ENCODE peak calls at places on chromosomes 4 and X, in eight cellular contexts. D, C, L, A, F, N, K and P are unnamed samples.

GRCh38 chr4:153427363-153428071 is 38.6 kb upstream of the TMEM131L start:
- DNase-seq in N (no peak), L (no peak), K (peak), D (no peak), F (no peak), C (no peak), A (peak), P (no peak)

GRCh38 chrX:13283968-13284914 is 35.6 kb downstream of the ATXN3L start:
- DNase-seq in L (no peak), N (no peak), A (peak), D (no peak), F (no peak), K (peak), C (no peak), P (no peak)

GRCh38 chrX:2707334-2707760 is 16.3 kb downstream of the CD99 start:
- DNase-seq in A (peak), D (peak), C (peak), N (peak), K (peak), L (peak), F (peak), P (peak)

GRCh38 chr4:26273308-26273980 is 47.4 kb upstream of the RBPJ start:
- DNase-seq in A (no peak), D (peak), N (peak), L (no peak), F (no peak), C (no peak), K (no peak), P (no peak)

GRCh38 chr4:112321768-112322684 is 24.9 kb downstream of the ALPK1 start:
- DNase-seq in F (peak), L (peak), A (peak), C (peak), K (peak), D (peak), N (peak), P (peak)

GRCh38 chr4:138097912-138098600 is 144.1 kb downstream of the SLC7A11 start:
- DNase-seq in C (no peak), D (no peak), N (no peak), L (no peak), F (no peak), A (no peak), K (no peak), P (no peak)

GRCh38 chr4:109263721-109264120 is 38.7 kb downstream of the COL25A1 start:
- DNase-seq in A (no peak), L (no peak), K (no peak), F (no peak), N (no peak), D (no peak), C (no peak), P (no peak)

GRCh38 chrX:10296581-10296980 is 139.8 kb downstream of the CLCN4 start:
- DNase-seq in D (no peak), F (no peak), K (peak), L (no peak), A (peak), N (no peak), C (no peak), P (no peak)

GRCh38 chr4:136803430-136803829 is 728.9 kb downstream of the PCDH18 start:
- DNase-seq in K (no peak), D (no peak), F (no peak), L (no peak), A (no peak), N (no peak), C (no peak), P (no peak)

GRCh38 chrX:100648601-100649417 is 4.8 kb downstream of the SRPX2 start:
- DNase-seq in C (no peak), K (peak), D (peak), F (no peak), N (no peak), L (peak), A (peak), P (no peak)

GRCh38 chr4:26330946-26331345 is 10.1 kb downstream of the RBPJ start:
- DNase-seq in N (no peak), D (no peak), A (no peak), L (no peak), K (no peak), C (no peak), F (no peak), P (no peak)

GRCh38 chr4:3825530-3825929 is 59.3 kb downstream of the ADRA2C start:
- DNase-seq in A (no peak), N (no peak), C (no peak), K (no peak), L (no peak), D (no peak), F (no peak), P (no peak)

GRCh38 chr4:184396001-184396400 is 78.3 kb downstream of the IRF2 start:
- DNase-seq in N (no peak), K (no peak), C (no peak), F (no peak), D (no peak), A (no peak), L (no peak), P (peak)

GRCh38 chrX:2401201-2401589 is 99.6 kb downstream of the DHRSX start:
- DNase-seq in N (no peak), C (no peak), K (no peak), L (no peak), F (no peak), D (no peak), A (no peak), P (no peak)

GRCh38 chr4:88382621-88383020 is 4.0 kb downstream of the HERC6 start:
- DNase-seq in N (no peak), D (no peak), A (no peak), L (no peak), F (peak), C (peak), K (no peak), P (peak)

GRCh38 chrX:102958794-102959193 is 21.7 kb downstream of the RAB40AL start:
- DNase-seq in N (no peak), F (no peak), L (no peak), K (peak), A (no peak), D (no peak), C (no peak), P (no peak)

GRCh38 chr4:13642576-13642975 is 15.1 kb upstream of the BOD1L1 start:
- DNase-seq in C (no peak), N (no peak), D (peak), K (peak), F (no peak), L (no peak), A (peak), P (no peak)

DNA sequence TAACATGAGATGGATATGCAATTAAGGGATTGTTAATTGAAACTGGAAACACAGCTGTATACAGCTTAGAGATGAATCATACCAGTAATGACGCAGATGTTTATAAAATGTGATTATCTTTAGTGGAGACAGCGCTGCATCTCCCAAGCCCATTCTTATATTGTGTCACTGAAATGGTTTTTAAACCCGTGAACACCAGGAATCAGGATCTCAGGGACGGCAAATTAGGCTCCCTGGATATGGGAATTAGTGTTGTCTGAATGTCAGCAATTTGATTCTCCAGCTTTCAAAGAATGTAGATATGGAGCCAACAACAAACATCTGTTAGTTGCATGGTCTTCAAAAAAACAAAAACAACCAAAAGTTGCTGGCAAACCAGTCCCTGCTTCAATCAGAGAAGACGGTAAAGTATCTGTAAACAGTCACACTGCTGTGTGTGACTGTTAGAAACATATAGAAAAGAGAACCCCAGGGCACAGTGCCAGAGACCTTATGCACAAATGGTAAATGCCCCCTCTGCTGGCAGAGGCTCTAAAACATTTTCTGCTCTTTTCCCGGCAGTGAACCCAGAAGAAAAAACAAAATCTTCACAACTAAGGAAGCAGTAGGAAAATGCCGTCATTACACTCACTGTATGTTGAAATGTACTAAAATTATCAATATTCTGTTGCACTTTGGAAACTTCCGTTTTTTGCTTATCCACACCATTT is 351.9 kb upstream of the FTHL17 start:
- DNase-seq in L (peak), D (peak), K (peak), C (no peak), F (no peak), A (peak), N (no peak), P (no peak)
- TF ChIP-seq CTCF in L (no peak), D (no peak), K (no peak), C (no peak), F (no peak), A (peak), N (no peak), P (no peak)

GRCh38 chrX:55907968-55908607 is 190.5 kb downstream of the RRAGB start:
- DNase-seq in C (peak), D (peak), F (peak), L (peak), N (peak), A (peak), K (no peak), P (peak)
- TF ChIP-seq CTCF in C (peak), D (no peak), F (peak), L (peak), N (no peak), A (peak), K (no peak), P (peak)

DNA sequence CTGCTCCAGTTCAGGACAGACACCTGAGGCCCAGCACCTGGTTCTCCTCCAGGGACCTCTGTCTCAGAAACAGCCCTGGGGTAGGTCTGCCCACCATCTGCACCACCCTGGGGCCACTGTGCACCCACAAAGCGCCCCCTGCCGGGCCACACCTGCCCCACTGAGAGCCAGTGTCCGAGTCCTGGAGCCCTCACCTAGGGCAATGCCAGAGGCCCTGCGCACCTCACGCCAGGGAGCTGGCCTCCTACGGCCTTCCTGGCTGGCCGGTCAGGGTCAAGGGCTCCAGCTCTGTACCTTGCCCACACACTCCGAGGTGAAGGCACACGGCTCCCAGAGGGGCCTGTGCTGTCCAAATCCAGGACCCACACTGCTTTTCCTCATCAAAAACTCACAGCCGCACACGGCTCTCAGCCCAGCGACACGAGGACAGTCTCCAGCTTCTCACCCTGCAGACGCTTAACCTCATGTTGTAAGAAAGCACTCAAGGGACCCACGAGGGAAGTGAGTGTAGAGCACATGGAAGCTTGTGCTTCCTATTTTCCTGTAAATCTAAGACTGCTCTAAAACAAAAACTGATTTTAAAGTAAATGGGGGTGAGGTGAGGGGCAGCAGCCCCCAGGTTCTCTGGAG is 5.4 kb downstream of the CTBP1 start:
- DNase-seq in A (no peak), D (no peak), F (no peak), C (no peak), N (no peak), L (no peak), K (no peak), P (no peak)
- TF ChIP-seq CTCF in A (peak), D (no peak), F (no peak), C (no peak), N (no peak), L (no peak), K (no peak), P (no peak)

DNA sequence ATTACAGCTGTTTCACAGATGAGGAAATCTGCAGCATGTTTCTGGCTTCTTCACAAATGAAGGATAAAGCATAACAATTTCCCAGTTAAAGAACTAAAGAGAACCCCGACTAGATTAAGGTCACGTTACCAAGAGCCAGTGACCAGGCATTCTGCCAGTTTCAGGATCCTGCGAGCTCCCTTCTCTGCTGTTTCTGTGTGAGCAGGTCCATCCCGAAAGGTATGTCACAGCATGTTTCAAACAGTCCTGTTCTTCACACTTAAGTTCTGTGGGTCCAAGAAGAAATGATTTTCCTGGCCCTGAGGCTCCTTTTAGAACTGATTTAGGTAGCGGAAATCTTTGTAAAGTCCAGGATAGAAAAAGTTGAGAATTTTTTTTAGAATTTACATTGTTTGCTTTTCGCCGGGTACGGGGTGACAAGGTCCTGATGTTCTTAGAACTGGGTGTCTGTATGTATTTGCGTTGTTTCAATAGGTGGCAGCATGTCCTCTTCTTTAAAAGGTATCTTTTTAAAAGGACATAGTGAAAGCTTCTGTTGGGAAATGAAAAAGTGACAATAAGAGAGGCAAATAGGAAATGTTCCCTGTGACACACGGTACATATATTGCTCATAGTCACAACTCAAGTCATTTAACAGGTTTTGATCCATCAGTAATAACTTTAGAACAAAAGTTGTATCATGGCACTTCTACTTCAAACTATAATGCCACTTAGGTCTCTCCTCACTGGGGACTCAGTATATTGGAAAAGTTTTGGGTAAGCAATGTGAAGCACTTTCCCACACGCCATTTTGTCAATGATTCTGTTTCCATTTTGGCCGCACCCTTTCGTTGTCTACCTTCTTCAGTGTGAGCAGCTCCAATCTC is 18.4 kb downstream of the IL21 start:
- DNase-seq in L (no peak), D (no peak), K (peak), N (no peak), C (no peak), F (no peak), A (peak), P (peak)
- TF ChIP-seq CTCF in L (peak), D (no peak), K (peak), N (peak), C (peak), F (no peak), A (peak), P (peak)

DNA sequence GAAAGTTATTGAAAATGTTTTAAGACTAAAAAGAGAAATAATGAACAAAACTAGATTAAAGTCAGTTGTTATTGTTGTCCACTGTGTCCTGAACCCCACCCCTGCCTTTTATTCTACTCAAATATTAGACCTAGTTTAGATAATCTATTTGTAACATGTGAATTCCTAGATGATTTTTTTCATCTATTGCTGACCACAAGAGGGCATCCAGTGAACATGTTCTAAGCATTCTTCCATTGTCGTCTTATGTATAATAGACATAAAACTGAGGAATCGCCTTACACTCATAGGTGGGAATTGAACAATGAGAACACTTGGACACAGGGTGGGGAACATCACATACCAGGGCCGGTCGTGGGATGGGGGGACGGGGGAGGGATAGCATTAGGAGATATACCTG is 36.4 kb upstream of the HPRT1 start:
- DNase-seq in L (no peak), K (peak), C (no peak), F (no peak), N (no peak), D (no peak), A (peak), P (no peak)
- TF ChIP-seq CTCF in L (no peak), K (peak), C (no peak), F (no peak), N (no peak), D (no peak), A (peak), P (no peak)